ENCODE peak calls at places on chromosomes 12 and 14, in nine cellular contexts. V is Panc1, W is body of pancreas, B is pancreas, D is upper lobe of left lung, S is left lung, H is heart left ventricle, N is PC-3, Q is heart right ventricle. T is an unnamed sample.

GRCh38 chr14:100144996-100145646 is 14.3 kb downstream of the DEGS2 start:
- ATAC-seq in V (no peak), W (no peak), B (no peak), D (peak), S (peak), H (no peak), N (no peak), Q (no peak), T (peak)

GRCh38 chr14:20676072-20676471 is 8.3 kb upstream of the RNASE4 start:
- ATAC-seq in V (no peak), W (no peak), B (no peak), D (no peak), S (no peak), H (no peak), N (no peak), Q (no peak), T (no peak)

GRCh38 chr12:72271741-72272661 is at the start of gene TRHDE:
- ATAC-seq in V (peak), W (peak), B (peak), D (peak), S (peak), H (no peak), N (peak), Q (peak), T (peak)

GRCh38 chr14:52776816-52777215 is 14.6 kb downstream of the GNPNAT1 start:
- ATAC-seq in V (no peak), W (no peak), B (peak), D (no peak), S (no peak), H (no peak), N (no peak), Q (no peak), T (no peak)

GRCh38 chr14:62179367-62180018 is 417.3 kb downstream of the SNAPC1 start:
- ATAC-seq in V (no peak), W (peak), B (peak), D (peak), S (peak), H (no peak), N (peak), Q (no peak), T (no peak)

GRCh38 chr14:68518910-68519686 is 273.8 kb downstream of the ZFP36L1 start:
- ATAC-seq in V (no peak), W (peak), B (peak), D (no peak), S (no peak), H (no peak), N (no peak), Q (peak), T (no peak)

GRCh38 chr12:49909328-49909727 is 5.6 kb upstream of the FAIM2 start:
- ATAC-seq in V (no peak), W (no peak), B (no peak), D (no peak), S (no peak), H (no peak), N (no peak), Q (no peak), T (no peak)

GRCh38 chr12:12562016-12562483 is 613 bp downstream of the DUSP16 start:
- ATAC-seq in V (peak), W (peak), B (no peak), D (no peak), S (no peak), H (no peak), N (peak), Q (peak), T (no peak)

GRCh38 chr14:21036746-21037145 is 2.1 kb upstream of the RNASE13 start:
- ATAC-seq in V (no peak), W (no peak), B (no peak), D (no peak), S (no peak), H (no peak), N (no peak), Q (no peak), T (no peak)

GRCh38 chr12:104748790-104749189 is 209.3 kb downstream of the SLC41A2 start:
- ATAC-seq in V (no peak), W (no peak), B (peak), D (peak), S (peak), H (peak), N (no peak), Q (peak), T (peak)

GRCh38 chr12:124548854-124549378 is 18.5 kb downstream of the NCOR2 start:
- ATAC-seq in V (peak), W (peak), B (peak), D (peak), S (peak), H (peak), N (no peak), Q (no peak), T (peak)

GRCh38 chr14:52730708-52731111 is 744 bp downstream of the STYX start:
- ATAC-seq in V (no peak), W (no peak), B (peak), D (peak), S (peak), H (no peak), N (no peak), Q (no peak), T (no peak)

GRCh38 chr14:35352274-35353233 is 52.0 kb downstream of the NFKBIA start:
- ATAC-seq in V (no peak), W (no peak), B (peak), D (no peak), S (peak), H (peak), N (no peak), Q (peak), T (peak)

GRCh38 chr12:124555168-124555928 is 12.1 kb downstream of the NCOR2 start:
- ATAC-seq in V (no peak), W (no peak), B (no peak), D (no peak), S (no peak), H (no peak), N (no peak), Q (no peak), T (no peak)

GRCh38 chr12:131940121-131940520 is 9.6 kb upstream of the EP400 start:
- ATAC-seq in V (no peak), W (no peak), B (no peak), D (no peak), S (no peak), H (no peak), N (peak), Q (no peak), T (no peak)

GRCh38 chr12:92080390-92081285 is 65.0 kb downstream of the BTG1 start:
- ATAC-seq in V (peak), W (no peak), B (peak), D (peak), S (peak), H (peak), N (peak), Q (no peak), T (no peak)

GRCh38 chr12:92079054-92079385 is 66.6 kb downstream of the BTG1 start:
- ATAC-seq in V (no peak), W (peak), B (peak), D (no peak), S (no peak), H (no peak), N (no peak), Q (no peak), T (no peak)

GRCh38 chr12:92077530-92077929 is 68.1 kb downstream of the BTG1 start:
- ATAC-seq in V (no peak), W (no peak), B (no peak), D (no peak), S (no peak), H (no peak), N (no peak), Q (no peak), T (no peak)

GRCh38 chr12:92076106-92076505 is 69.5 kb downstream of the BTG1 start:
- ATAC-seq in V (no peak), W (no peak), B (no peak), D (no peak), S (no peak), H (no peak), N (no peak), Q (no peak), T (no peak)

GRCh38 chr12:92078167-92079053 is 67.2 kb downstream of the BTG1 start:
- ATAC-seq in V (no peak), W (peak), B (peak), D (no peak), S (peak), H (no peak), N (peak), Q (no peak), T (peak)
- H3K27ac ChIP-seq in V (peak), W (no peak), B (peak), D (no peak), S (no peak), H (no peak), N (peak), Q (no peak), T (peak)

GRCh38 chr14:95318399-95318834 is 1.3 kb downstream of the CLMN start:
- ATAC-seq in V (no peak), W (no peak), B (peak), D (no peak), S (no peak), H (no peak), N (no peak), Q (no peak), T (no peak)

GRCh38 chr14:95317817-95318343 is 1.8 kb downstream of the CLMN start:
- ATAC-seq in V (no peak), W (no peak), B (no peak), D (no peak), S (no peak), H (no peak), N (no peak), Q (no peak), T (no peak)

GRCh38 chr14:95319312-95320075 is at the start of gene CLMN:
- ATAC-seq in V (peak), W (peak), B (peak), D (no peak), S (peak), H (no peak), N (peak), Q (peak), T (peak)

GRCh38 chr14:95320076-95320895 is 578 bp upstream of the CLMN start:
- ATAC-seq in V (peak), W (no peak), B (peak), D (no peak), S (no peak), H (no peak), N (no peak), Q (no peak), T (peak)

GRCh38 chr14:95318870-95319311 is 817 bp downstream of the CLMN start:
- ATAC-seq in V (no peak), W (peak), B (peak), D (no peak), S (peak), H (no peak), N (no peak), Q (peak), T (no peak)
- H3K27ac ChIP-seq in V (peak), W (peak), B (peak), D (peak), S (no peak), H (peak), N (no peak), Q (peak), T (peak)

DNA sequence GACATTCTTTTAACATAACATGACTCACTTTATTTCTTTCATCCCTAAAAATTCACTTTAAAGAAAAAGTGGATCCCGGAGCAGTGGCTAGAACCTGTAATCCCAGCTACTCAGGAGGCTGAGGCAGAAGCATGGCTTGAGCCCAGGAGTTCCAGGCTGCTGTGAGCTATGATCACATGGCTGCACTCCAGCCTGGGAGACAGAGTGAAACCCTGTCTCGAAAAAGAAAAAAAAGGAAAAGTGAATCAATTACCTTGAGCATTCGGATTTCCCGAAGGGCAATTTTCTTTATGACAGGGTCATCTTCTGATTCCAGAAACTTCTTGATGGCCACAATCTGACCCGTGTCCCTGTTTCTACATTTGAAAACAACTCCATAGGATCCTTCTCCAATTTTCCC is 1.2 kb downstream of the CDKL1 start:
- ATAC-seq in V (no peak), W (no peak), B (peak), D (no peak), S (peak), H (no peak), N (no peak), Q (no peak), T (no peak)
- H3K27ac ChIP-seq in V (peak), W (no peak), B (peak), D (no peak), S (peak), H (peak), N (no peak), Q (no peak), T (peak)

GRCh38 chr12:2382391-2383155 is 329.8 kb downstream of the CACNA1C start:
- ATAC-seq in V (no peak), W (no peak), B (no peak), D (no peak), S (no peak), H (no peak), N (no peak), Q (no peak), T (no peak)
- H3K27ac ChIP-seq in V (no peak), W (no peak), B (no peak), D (peak), S (no peak), H (peak), N (no peak), Q (peak), T (peak)

GRCh38 chr12:116533343-116534248 is 25.6 kb upstream of the MAP1LC3B2 start:
- ATAC-seq in V (peak), W (peak), B (peak), D (peak), S (peak), H (peak), N (peak), Q (peak), T (peak)
- H3K27ac ChIP-seq in V (peak), W (peak), B (peak), D (peak), S (no peak), H (no peak), N (peak), Q (no peak), T (peak)

DNA sequence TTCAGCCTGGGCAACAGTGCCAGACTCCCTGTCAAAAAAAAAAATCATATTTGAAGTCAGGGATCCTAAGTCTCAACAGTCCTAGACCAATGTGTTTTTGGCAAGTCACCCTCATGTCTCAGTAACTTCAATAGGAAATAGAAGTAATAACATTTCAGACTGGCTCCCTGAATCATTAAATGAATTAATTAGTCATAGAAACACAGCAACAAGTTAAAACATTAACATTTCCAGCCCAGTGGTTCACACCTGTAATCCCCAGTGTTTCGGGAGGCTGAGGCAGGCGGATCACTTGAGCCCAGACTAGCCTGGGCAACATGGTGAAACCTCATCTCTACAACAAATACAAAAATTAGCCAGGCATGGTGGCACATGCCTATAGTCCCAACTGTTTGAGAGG is 125.2 kb downstream of the GTF2A1 start:
- ATAC-seq in V (no peak), W (no peak), B (no peak), D (no peak), S (no peak), H (no peak), N (no peak), Q (no peak), T (no peak)
- H3K27ac ChIP-seq in V (no peak), W (no peak), B (no peak), D (no peak), S (no peak), H (no peak), N (no peak), Q (no peak), T (no peak)

GRCh38 chr14:32728957-32729356 is 209.7 kb upstream of the NPAS3 start:
- ATAC-seq in V (no peak), W (no peak), B (no peak), D (no peak), S (no peak), H (no peak), N (no peak), Q (no peak), T (no peak)
- H3K27ac ChIP-seq in V (no peak), W (no peak), B (no peak), D (no peak), S (no peak), H (no peak), N (no peak), Q (no peak), T (no peak)

GRCh38 chr14:23405516-23406025 is 2.5 kb downstream of the MYH6 start:
- ATAC-seq in V (no peak), W (no peak), B (no peak), D (no peak), S (no peak), H (no peak), N (no peak), Q (no peak), T (no peak)

GRCh38 chr14:23404331-23404900 is 3.7 kb downstream of the MYH6 start:
- ATAC-seq in V (no peak), W (no peak), B (no peak), D (no peak), S (no peak), H (no peak), N (no peak), Q (no peak), T (no peak)

GRCh38 chr14:23406244-23406643 is 1.8 kb downstream of the MYH6 start:
- ATAC-seq in V (no peak), W (no peak), B (no peak), D (no peak), S (no peak), H (no peak), N (no peak), Q (no peak), T (no peak)

GRCh38 chr14:23403908-23404307 is 4.2 kb downstream of the MYH6 start:
- ATAC-seq in V (no peak), W (no peak), B (no peak), D (no peak), S (no peak), H (no peak), N (no peak), Q (no peak), T (no peak)

GRCh38 chr14:23405096-23405495 is 3.0 kb downstream of the MYH6 start:
- ATAC-seq in V (no peak), W (no peak), B (no peak), D (no peak), S (no peak), H (no peak), N (no peak), Q (no peak), T (no peak)
- H3K27ac ChIP-seq in V (no peak), W (no peak), B (no peak), D (no peak), S (no peak), H (no peak), N (no peak), Q (peak), T (no peak)

GRCh38 chr12:52149651-52150241 is 42.1 kb downstream of the KRT80 start:
- ATAC-seq in V (no peak), W (no peak), B (no peak), D (no peak), S (no peak), H (no peak), N (no peak), Q (no peak), T (no peak)
- H3K27ac ChIP-seq in V (peak), W (peak), B (peak), D (peak), S (peak), H (no peak), N (peak), Q (no peak), T (peak)